ENCODE peak calls at places on chromosomes 5 and 9, in eight cellular contexts. W is stimulated activated CD4-positive, alpha-beta T cell treated with anti-CD3 and anti-CD28 coated beads, Interleukin-1b, Interleukin-23, amount 100 ng/mL, for 24 hours; O is progenitor cell of endocrine pancreas; M is mesendoderm; Y is neural progenitor cell; V is HFFc6; C is NCI-H2081; L is mucosa of descending colon. G is an unnamed sample.
A peak's percentile ranks its signal among the peaks of the same experiment; 100 is the strongest.

GRCh38 chr5:61132559-61132958 is 29.7 kb downstream of the SMIM15 start:
- DNase-seq in W (no peak), O (no peak), M (peak; percentile 61), Y (peak; percentile 9), V (peak; percentile 36), C (no peak), L (no peak), G (no peak)

GRCh38 chr9:17075758-17076485 is 58.9 kb upstream of the CNTLN start:
- DNase-seq in W (no peak), O (no peak), M (peak; percentile 34), Y (no peak), V (no peak), C (no peak), L (no peak), G (peak; percentile 40)

GRCh38 chr5:37638897-37639296 is 200.9 kb downstream of the GDNF start:
- DNase-seq in W (no peak), O (no peak), M (no peak), Y (no peak), V (peak; percentile 15), C (no peak), L (no peak), G (peak; percentile 33)

GRCh38 chr5:115666023-115666422 is 40.2 kb upstream of the TMED7 start:
- DNase-seq in W (no peak), O (no peak), M (no peak), Y (no peak), V (no peak), C (no peak), L (no peak), G (peak; percentile 14)

GRCh38 chr9:653421-653820 is 188.1 kb upstream of the DMRT1 start:
- DNase-seq in W (no peak), O (no peak), M (no peak), Y (no peak), V (no peak), C (no peak), L (no peak), G (no peak)

GRCh38 chr5:151581841-151582583 is 9.1 kb downstream of the FAT2 start:
- DNase-seq in W (no peak), O (no peak), M (no peak), Y (no peak), V (no peak), C (peak; percentile 73), L (no peak), G (no peak)

GRCh38 chr9:7210854-7211637 is 453.3 kb downstream of the KDM4C start:
- DNase-seq in W (no peak), O (no peak), M (no peak), Y (no peak), V (no peak), C (no peak), L (no peak), G (no peak)

GRCh38 chr5:78827725-78828124 is 157.4 kb downstream of the ARSB start:
- DNase-seq in W (no peak), O (no peak), M (no peak), Y (no peak), V (no peak), C (no peak), L (no peak), G (no peak)

GRCh38 chr5:174775071-174775470 is 50.7 kb downstream of the MSX2 start:
- DNase-seq in W (no peak), O (no peak), M (no peak), Y (no peak), V (no peak), C (no peak), L (no peak), G (no peak)

GRCh38 chr9:90929616-90930015 is 128.0 kb downstream of the SYK start:
- DNase-seq in W (no peak), O (no peak), M (no peak), Y (no peak), V (no peak), C (no peak), L (no peak), G (no peak)

GRCh38 chr5:128903550-128903949 is 61.7 kb upstream of the SLC27A6 start:
- DNase-seq in W (no peak), O (no peak), M (peak; percentile 20), Y (no peak), V (no peak), C (no peak), L (no peak), G (no peak)

GRCh38 chr5:8788246-8788645 is 757.6 kb downstream of the SEMA5A start:
- DNase-seq in W (no peak), O (no peak), M (no peak), Y (no peak), V (no peak), C (no peak), L (no peak), G (no peak)

GRCh38 chr5:146789712-146790660 is 88.6 kb downstream of the PPP2R2B start:
- DNase-seq in W (no peak), O (no peak), M (peak; percentile 70), Y (peak; percentile 85), V (no peak), C (no peak), L (no peak), G (no peak)

GRCh38 chr9:14247577-14247976 is 66.4 kb downstream of the NFIB start:
- DNase-seq in W (no peak), O (no peak), M (no peak), Y (no peak), V (no peak), C (no peak), L (no peak), G (no peak)

GRCh38 chr5:96433066-96433447 is at the start of gene PCSK1:
- DNase-seq in W (no peak), O (no peak), M (peak; percentile 59), Y (peak; percentile 70), V (no peak), C (peak; percentile 77), L (no peak), G (peak; percentile 21)

GRCh38 chr5:10652151-10652550 is 88.3 kb downstream of the ANKRD33B start:
- DNase-seq in W (no peak), O (no peak), M (peak; percentile 28), Y (no peak), V (no peak), C (no peak), L (no peak), G (peak; percentile 64)

GRCh38 chr5:93267736-93268135 is 313.3 kb downstream of the NR2F1-AS1 start:
- DNase-seq in W (no peak), O (no peak), M (no peak), Y (no peak), V (no peak), C (no peak), L (peak; percentile 38), G (no peak)

GRCh38 chr9:132367613-132368305 is 13.0 kb upstream of the SETX start:
- DNase-seq in W (no peak), O (no peak), M (no peak), Y (no peak), V (no peak), C (no peak), L (no peak), G (no peak)